ENCODE peak calls at places on chromosomes 16 and 17, in four cellular contexts. One of them, this sample, is unnamed.

GRCh38 chr17:263773-264172 is 82.3 kb upstream of the DOC2B start:
- DNase-seq in uterus: peak
- DNase-seq in NCI-H524: no peak
- DNase-seq in HFFc6: no peak
- DNase-seq in this sample: peak

GRCh38 chr16:50279142-50279865 is 13.0 kb downstream of the ADCY7 start:
- DNase-seq in HFFc6: no peak
- DNase-seq in uterus: no peak
- DNase-seq in NCI-H524: no peak
- DNase-seq in this sample: peak

GRCh38 chr17:8758137-8758596 is at the start of gene SPDYE4:
- DNase-seq in HFFc6: no peak
- DNase-seq in uterus: no peak
- DNase-seq in NCI-H524: no peak
- DNase-seq in this sample: no peak

GRCh38 chr16:73768786-73769203 is 527.8 kb upstream of the PSMD7 start:
- DNase-seq in HFFc6: peak
- DNase-seq in NCI-H524: no peak
- DNase-seq in uterus: no peak
- DNase-seq in this sample: no peak

GRCh38 chr16:70694088-70694487 is 8.2 kb upstream of the MTSS2 start:
- DNase-seq in HFFc6: peak
- DNase-seq in uterus: no peak
- DNase-seq in NCI-H524: no peak
- DNase-seq in this sample: no peak

GRCh38 chr17:15106540-15106939 is 158.6 kb downstream of the PMP22 start:
- DNase-seq in NCI-H524: no peak
- DNase-seq in HFFc6: peak
- DNase-seq in uterus: no peak
- DNase-seq in this sample: no peak

GRCh38 chr17:48626470-48627241 is 498 bp upstream of the HOXB9 start:
- DNase-seq in uterus: no peak
- DNase-seq in HFFc6: no peak
- DNase-seq in NCI-H524: no peak
- DNase-seq in this sample: no peak

GRCh38 chr16:21663889-21664647 is at the start of gene OTOA:
- DNase-seq in HFFc6: no peak
- DNase-seq in uterus: no peak
- DNase-seq in NCI-H524: no peak
- DNase-seq in this sample: no peak

GRCh38 chr16:77963185-77964044 is 58.9 kb upstream of the CLEC3A start:
- DNase-seq in HFFc6: no peak
- DNase-seq in uterus: no peak
- DNase-seq in NCI-H524: no peak
- DNase-seq in this sample: no peak

GRCh38 chr17:21373034-21373433 is 3.1 kb upstream of the KCNJ12 start:
- DNase-seq in HFFc6: no peak
- DNase-seq in NCI-H524: no peak
- DNase-seq in uterus: no peak
- DNase-seq in this sample: no peak

GRCh38 chr17:45170976-45171337 is 9.3 kb downstream of the HEXIM2 start:
- DNase-seq in NCI-H524: no peak
- DNase-seq in HFFc6: peak
- DNase-seq in uterus: peak
- DNase-seq in this sample: no peak

GRCh38 chr16:1745181-1745899 is 26.0 kb downstream of the NME3 start:
- DNase-seq in NCI-H524: no peak
- DNase-seq in HFFc6: peak
- DNase-seq in uterus: no peak
- DNase-seq in this sample: no peak

GRCh38 chr16:58284488-58284887 is 10.3 kb downstream of the PRSS54 start:
- DNase-seq in NCI-H524: no peak
- DNase-seq in uterus: no peak
- DNase-seq in HFFc6: no peak
- DNase-seq in this sample: no peak

This sample was measured in ovary.